ENCODE peak calls at places on chromosomes 6 and 20, in four cellular contexts. K is fibroblast of lung; F is tibial artery; P is CD8-positive, alpha-beta T cell. S is an unnamed sample. For H3K27me3 and H3K36me3, the result is how much of the 10 kb centered on the place peaks cover.

GRCh38 chr20:46970937-46971630 is 76.4 kb downstream of the EYA2 start:
- DNase-seq in P (no peak), K (peak), F (no peak), S (peak)

GRCh38 chr6:11392778-11393507 is 144.6 kb upstream of the TMEM170B start:
- DNase-seq in F (no peak), K (no peak), P (no peak), S (no peak)

GRCh38 chr20:36145877-36146707 is 8.4 kb upstream of the EPB41L1 start:
- DNase-seq in K (peak), P (no peak), F (peak), S (no peak)

GRCh38 chr6:57130784-57131183 is 40.8 kb downstream of the ZNF451 start:
- DNase-seq in F (no peak), K (no peak), P (no peak), S (no peak)

GRCh38 chr6:26328265-26328844 is 36.6 kb upstream of the BTN3A2 start:
- DNase-seq in F (no peak), K (no peak), P (no peak), S (no peak)

GRCh38 chr6:116969211-116969863 is 92.3 kb downstream of the RFX6 start:
- DNase-seq in P (no peak), K (peak), F (no peak), S (peak)

GRCh38 chr6:37481793-37482192 is 17.9 kb downstream of the CCDC167 start:
- DNase-seq in F (no peak), K (no peak), P (no peak), S (no peak)

GRCh38 chr6:30752164-30752927 is 8.0 kb upstream of the IER3 start:
- DNase-seq in P (no peak), F (peak), K (peak), S (peak)

GRCh38 chr6:56795852-56796532 is 153.3 kb upstream of the DST start:
- DNase-seq in P (no peak), K (peak), F (no peak), S (peak)

GRCh38 chr20:25197173-25197869 is 1.8 kb downstream of the ENTPD6 start:
- DNase-seq in P (no peak), F (no peak), K (no peak), S (no peak)

GRCh38 chr6:166515072-166515810 is 71.2 kb downstream of the RAMACL start:
- DNase-seq in P (peak), F (no peak), K (peak), S (peak)

GRCh38 chr6:168884646-168885086 is 369.0 kb downstream of the THBS2 start:
- DNase-seq in P (peak), F (peak), K (no peak), S (peak)

DNA sequence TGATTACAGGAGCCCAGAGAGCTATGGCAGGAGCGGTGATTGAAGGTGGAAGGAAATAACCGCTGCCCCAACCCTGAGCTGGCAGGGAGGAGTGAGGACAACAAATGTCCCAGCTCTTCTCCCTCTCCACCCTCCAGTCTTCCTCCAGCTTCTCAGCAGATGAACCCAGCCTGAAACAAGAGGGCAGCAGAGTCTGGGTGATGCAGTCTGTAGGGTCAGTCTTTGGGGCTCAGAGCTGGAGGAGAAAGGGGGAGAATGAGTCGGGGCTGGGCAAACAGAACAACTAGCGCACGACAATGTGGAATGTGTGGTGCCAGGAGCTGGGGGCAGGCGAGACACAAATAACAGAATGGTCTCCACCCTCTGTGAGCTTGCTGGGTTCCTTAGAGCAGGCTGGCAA is 4.5 kb upstream of the GUCA1A start:
- DNase-seq in K (no peak), P (no peak), F (no peak), S (no peak)
- TF ChIP-seq CTCF in K (peak), P (no peak), F (no peak), S (no peak)

GRCh38 chr20:23662276-23662870 is 24.6 kb upstream of the CST3 start:
- DNase-seq in F (no peak), P (no peak), K (no peak), S (no peak)
- H3K27me3 ChIP-seq in F (under half), P (under half), K (under half), S (under half)

DNA sequence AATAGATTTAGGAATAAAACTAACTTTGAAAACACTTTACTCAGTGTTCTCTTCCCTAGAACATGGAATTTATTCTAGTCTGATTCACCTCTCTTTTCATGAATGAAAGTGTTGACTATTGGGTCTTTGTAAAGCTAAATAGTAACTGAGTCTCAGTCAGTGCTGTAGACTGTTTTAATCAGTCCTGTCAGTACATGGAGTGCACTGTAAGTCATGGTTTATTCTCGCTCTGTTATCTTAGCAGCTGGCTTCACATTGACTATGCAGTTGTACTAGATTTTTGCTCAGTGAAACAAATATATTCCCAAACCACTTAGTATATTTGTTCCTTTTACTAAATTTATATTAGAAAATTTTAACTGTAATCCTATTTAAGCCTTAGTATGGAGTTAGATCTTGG is 15.1 kb upstream of the ACAT2 start:
- DNase-seq in F (no peak), P (no peak), K (no peak), S (no peak)
- H3K36me3 ChIP-seq in F (half or more), P (half or more), K (under half), S (under half)

GRCh38 chr6:43496370-43497128 is 13.6 kb downstream of the LRRC73 start:
- DNase-seq in F (no peak), K (peak), P (no peak), S (peak)
- TF ChIP-seq CTCF in F (peak), K (peak), P (no peak), S (peak)

DNA sequence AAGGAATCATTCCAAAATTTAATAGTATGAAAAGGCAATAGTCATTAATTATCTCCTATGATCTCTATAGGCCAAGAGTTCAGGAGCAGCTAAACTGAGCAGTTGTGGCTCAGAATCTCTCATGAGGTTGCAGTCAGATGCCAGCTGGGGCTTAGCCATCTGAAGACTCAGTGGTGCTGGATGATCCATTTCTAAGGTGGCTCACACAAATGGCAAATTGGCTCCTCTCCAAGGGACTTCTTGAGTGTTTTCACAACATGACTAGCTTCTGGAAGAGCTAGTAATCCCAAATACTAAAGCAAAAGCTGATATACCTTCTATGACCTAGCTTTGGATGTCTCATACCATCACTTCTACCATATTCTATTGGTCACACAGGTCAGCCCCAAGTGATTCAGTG is 104.2 kb downstream of the HAO1 start:
- DNase-seq in F (no peak), P (no peak), K (no peak), S (no peak)
- H3K27me3 ChIP-seq in F (under half), P (under half), K (under half), S (under half)

GRCh38 chr20:31881945-31882344 is 11.5 kb downstream of the TTLL9 start:
- DNase-seq in K (no peak), F (no peak), P (no peak), S (no peak)
- H3K36me3 ChIP-seq in K (under half), F (under half), P (under half), S (under half)

GRCh38 chr6:85593438-85594196 is at the start of gene SNX14:
- DNase-seq in F (peak), K (peak), P (peak), S (peak)
- TF ChIP-seq CTCF in F (peak), K (no peak), P (no peak), S (no peak)